ENCODE peak calls at places on chromosomes 6 and 20, in eight cellular contexts. I is kidney epithelial cell, R is cardiac fibroblast, V is Peyer's patch, N is heart left ventricle, C is thyroid gland, M is esophagus muscularis mucosa, X is GM12878. L is an unnamed sample.

GRCh38 chr20:63087236-63087871 is 80.6 kb upstream of the BHLHE23 start:
- DNase-seq in X (no peak), M (no peak), C (no peak), N (peak), V (peak), I (no peak), R (no peak), L (no peak)

GRCh38 chr6:3899061-3899460 is 49.9 kb downstream of the FAM50B start:
- DNase-seq in V (no peak), R (no peak), N (no peak), X (no peak), M (no peak), I (no peak), C (no peak), L (no peak)

GRCh38 chr6:18742406-18742805 is 355.3 kb downstream of the RNF144B start:
- DNase-seq in C (no peak), V (no peak), X (no peak), N (no peak), I (no peak), R (peak), M (no peak), L (no peak)

GRCh38 chr20:34834459-34834893 is 9.0 kb upstream of the NCOA6 start:
- DNase-seq in N (no peak), R (peak), C (no peak), X (no peak), V (no peak), M (no peak), I (no peak), L (no peak)

GRCh38 chr6:142058216-142058925 is 74.4 kb upstream of the GJE1 start:
- DNase-seq in C (no peak), N (no peak), M (no peak), R (no peak), V (no peak), I (no peak), X (no peak), L (no peak)

GRCh38 chr20:19750907-19751636 is 7.0 kb upstream of the RIN2 start:
- DNase-seq in R (no peak), X (no peak), M (no peak), N (no peak), V (no peak), I (no peak), C (peak), L (no peak)

GRCh38 chr6:52506502-52506875 is 70.4 kb downstream of the TRAM2 start:
- DNase-seq in N (no peak), R (no peak), X (no peak), I (no peak), V (no peak), M (no peak), C (no peak), L (no peak)

GRCh38 chr20:51350941-51351631 is 191.4 kb downstream of the NFATC2 start:
- DNase-seq in N (no peak), X (no peak), R (peak), I (no peak), V (no peak), C (no peak), M (no peak), L (peak)

GRCh38 chr20:38748863-38749153 is 548 bp downstream of the ACTR5 start:
- DNase-seq in N (no peak), X (no peak), R (no peak), M (no peak), I (no peak), C (no peak), V (no peak), L (no peak)

GRCh38 chr6:6712258-6712978 is 123.9 kb downstream of the LY86 start:
- DNase-seq in V (no peak), R (peak), N (no peak), C (no peak), I (no peak), X (no peak), M (no peak), L (no peak)

GRCh38 chr6:33672808-33673207 is 38.7 kb downstream of the UQCC2 start:
- DNase-seq in V (peak), C (peak), R (peak), I (peak), M (peak), N (peak), X (no peak), L (no peak)

GRCh38 chr20:3784863-3785239 is 1.7 kb downstream of the CENPB start:
- DNase-seq in N (no peak), R (no peak), I (no peak), X (no peak), C (no peak), M (no peak), V (no peak), L (no peak)

GRCh38 chr20:3782597-3782996 is 1.3 kb upstream of the SPEF1 start:
- DNase-seq in N (no peak), R (no peak), V (no peak), I (no peak), X (no peak), C (no peak), M (no peak), L (no peak)

GRCh38 chr20:3784226-3784853 is 2.2 kb downstream of the CENPB start:
- DNase-seq in C (no peak), X (no peak), V (no peak), M (no peak), N (peak), R (peak), I (no peak), L (no peak)

GRCh38 chr20:3783068-3783489 is 1.8 kb upstream of the SPEF1 start:
- DNase-seq in N (peak), M (no peak), V (no peak), C (peak), X (no peak), I (no peak), R (no peak), L (no peak)

DNA sequence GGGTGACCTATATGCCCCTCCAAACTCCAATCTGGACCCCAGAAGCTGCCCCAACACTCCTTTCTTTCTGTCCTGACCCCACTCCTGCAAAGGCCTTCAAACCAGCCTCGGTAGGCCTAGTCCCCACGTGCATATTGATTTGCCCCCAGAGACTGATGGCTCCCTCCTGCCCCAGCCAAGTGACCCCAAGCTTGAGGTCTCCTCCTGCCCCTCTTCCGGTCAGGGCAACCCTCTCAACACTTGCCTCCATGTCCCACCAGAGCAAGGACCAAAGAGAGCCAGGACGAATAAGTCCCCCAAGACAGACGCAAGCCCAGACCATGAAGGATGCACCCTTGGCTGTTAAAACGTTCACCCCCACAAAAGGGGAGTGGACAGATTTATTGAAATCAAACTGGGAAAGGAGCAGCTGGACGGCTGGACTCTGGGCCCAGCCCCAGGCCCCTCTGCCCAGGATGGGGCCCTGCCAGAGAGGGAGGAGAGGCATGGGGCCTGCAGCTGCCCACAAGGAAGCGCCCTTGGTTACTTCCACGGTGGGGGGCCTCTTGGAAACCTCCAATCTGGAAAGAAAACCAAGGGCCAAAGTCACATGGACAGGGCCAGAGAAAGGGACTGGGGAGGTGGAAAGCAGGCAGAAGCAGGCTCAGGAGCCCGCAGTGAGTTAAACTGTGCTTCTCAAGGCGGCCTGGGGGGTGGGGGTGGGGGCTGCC is 2.4 kb upstream of the SPEF1 start:
- DNase-seq in X (no peak), C (no peak), N (peak), I (no peak), V (no peak), R (no peak), M (no peak), L (no peak)
- H3K4me3 ChIP-seq in X (no peak), C (no peak), N (no peak), I (no peak), V (no peak), R (peak), M (peak), L (no peak)

GRCh38 chr6:26065952-26066380 is 21.3 kb upstream of the HFE start:
- DNase-seq in R (peak), I (peak), C (peak), M (no peak), X (peak), V (peak), N (no peak), L (peak)
- H3K4me3 ChIP-seq in R (no peak), I (no peak), C (no peak), M (no peak), X (peak), V (no peak), N (no peak), L (no peak)

GRCh38 chr20:50009521-50010454 is 27.0 kb downstream of the SNAI1 start:
- DNase-seq in N (no peak), M (no peak), I (no peak), C (no peak), V (no peak), R (no peak), X (no peak), L (no peak)
- H3K4me3 ChIP-seq in N (no peak), M (peak), I (no peak), C (no peak), V (no peak), R (no peak), X (no peak), L (no peak)

DNA sequence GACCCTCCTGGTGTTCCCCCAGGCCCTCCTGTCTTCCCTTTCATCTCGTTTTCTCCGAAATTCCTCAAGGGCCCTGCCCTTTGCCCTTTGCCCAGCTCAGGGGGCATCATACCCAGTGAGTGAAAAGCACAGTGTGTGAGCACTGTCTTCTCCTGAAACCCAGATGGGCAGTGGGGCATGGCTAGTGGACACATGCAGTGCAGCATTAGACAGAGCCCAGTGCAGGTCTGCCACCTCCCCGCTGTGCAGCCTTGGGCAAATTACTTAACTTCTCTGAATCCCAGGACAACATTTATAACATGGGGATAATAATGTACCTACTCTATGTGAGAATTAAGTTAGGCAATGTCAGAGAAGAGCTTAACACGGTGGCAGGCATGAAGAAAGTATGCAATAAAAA is 1.3 kb downstream of the PRND start:
- DNase-seq in N (no peak), R (no peak), C (no peak), M (no peak), X (no peak), I (no peak), V (no peak), L (no peak)
- H3K4me3 ChIP-seq in N (no peak), R (no peak), C (no peak), M (no peak), X (no peak), I (no peak), V (no peak), L (no peak)

DNA sequence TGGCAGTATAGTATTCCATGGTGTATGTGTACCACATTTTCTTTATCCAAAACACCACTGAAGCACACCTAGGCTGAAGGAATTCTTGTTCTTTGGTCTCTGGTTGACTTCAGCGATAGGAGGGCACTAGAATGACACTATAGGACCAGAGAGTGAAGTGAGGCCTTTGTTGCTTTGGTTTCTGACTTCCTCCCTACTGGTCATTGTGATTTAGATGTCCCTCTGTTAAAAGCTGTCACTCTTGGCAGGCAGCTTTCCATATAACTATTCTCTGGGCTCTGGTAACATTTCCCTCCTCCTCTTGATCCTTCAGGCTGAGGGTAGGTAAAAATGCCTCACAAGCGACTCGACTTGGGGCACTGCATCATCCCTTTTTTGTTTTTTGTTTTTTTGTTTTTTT is 236.3 kb downstream of the MAFB start:
- DNase-seq in C (no peak), X (no peak), R (no peak), I (no peak), V (no peak), M (no peak), N (no peak), L (no peak)
- H3K4me3 ChIP-seq in C (no peak), X (no peak), R (no peak), I (no peak), V (no peak), M (no peak), N (no peak), L (no peak)

GRCh38 chr6:159103396-159104162 is 58.8 kb upstream of the TAGAP start:
- DNase-seq in C (peak), R (no peak), I (no peak), V (no peak), M (no peak), N (no peak), X (no peak), L (no peak)
- H3K4me3 ChIP-seq in C (no peak), R (no peak), I (no peak), V (no peak), M (no peak), N (no peak), X (no peak), L (no peak)